ENCODE peak calls at places on chromosomes 3 and 15, in eight cellular contexts. G is fibroblast of pulmonary artery, W is cardiac fibroblast, K is cardiac muscle cell, A is pancreas, V is K562, Q is B cell, M is neural crest cell. Y is an unnamed sample.

GRCh38 chr3:71559021-71559420 is 24.5 kb downstream of the FOXP1 start:
- DNase-seq in G (no peak), Q (no peak), V (no peak), W (no peak), M (no peak), A (no peak), K (no peak), Y (no peak)

GRCh38 chr15:89845305-89845893 is 30.7 kb upstream of the ANPEP start:
- DNase-seq in A (no peak), V (no peak), G (peak; percentile 92), M (no peak), Q (no peak), W (peak; percentile 96), K (peak; percentile 89), Y (no peak)

GRCh38 chr15:63461230-63461629 is 43.2 kb upstream of the USP3 start:
- DNase-seq in W (no peak), G (peak; percentile 44), A (no peak), M (peak; percentile 36), V (no peak), Q (no peak), K (peak; percentile 31), Y (no peak)

GRCh38 chr3:154956815-154957214 is 123.3 kb upstream of the MME start:
- DNase-seq in W (peak; percentile 26), A (no peak), V (no peak), M (no peak), Q (no peak), G (no peak), K (no peak), Y (no peak)

GRCh38 chr3:33218072-33218445 is 551 bp downstream of the SUSD5 start:
- DNase-seq in W (peak; percentile 28), V (no peak), Q (no peak), M (peak; percentile 26), A (no peak), G (no peak), K (no peak), Y (no peak)

GRCh38 chr15:58438956-58439355 is 7.2 kb downstream of the LIPC start:
- DNase-seq in W (peak; percentile 73), M (peak; percentile 14), A (no peak), V (peak; percentile 51), Q (no peak), G (peak; percentile 72), K (peak; percentile 73), Y (no peak)

GRCh38 chr15:63530235-63530634 is 25.8 kb downstream of the USP3 start:
- DNase-seq in Q (no peak), V (no peak), A (no peak), K (no peak), W (no peak), M (no peak), G (no peak), Y (no peak)

GRCh38 chr15:74782596-74783071 is 754 bp downstream of the CSK start:
- DNase-seq in A (no peak), W (no peak), Q (no peak), K (no peak), G (no peak), M (no peak), V (no peak), Y (no peak)

GRCh38 chr3:27146786-27147185 is 222.4 kb downstream of the NEK10 start:
- DNase-seq in K (no peak), Q (no peak), M (no peak), W (no peak), A (no peak), V (no peak), G (no peak), Y (no peak)

GRCh38 chr3:194271459-194272035 is 79.6 kb downstream of the CPN2 start:
- DNase-seq in Q (no peak), A (no peak), M (no peak), W (peak; percentile 32), G (no peak), V (no peak), K (no peak), Y (no peak)

GRCh38 chr3:171165986-171166385 is 139.5 kb upstream of the SLC2A2 start:
- DNase-seq in A (no peak), W (no peak), G (no peak), Q (no peak), M (no peak), V (no peak), K (no peak), Y (no peak)

GRCh38 chr3:57007513-57008415 is 52.7 kb upstream of the SPATA12 start:
- DNase-seq in G (peak; percentile 88), Q (no peak), K (peak; percentile 92), A (no peak), W (peak; percentile 86), M (no peak), V (peak; percentile 47), Y (no peak)

GRCh38 chr15:48868018-48868417 is 9.9 kb upstream of the EID1 start:
- DNase-seq in V (no peak), K (no peak), Q (no peak), M (no peak), W (no peak), G (peak; percentile 29), A (no peak), Y (no peak)

GRCh38 chr3:86774082-86774691 is 216.8 kb downstream of the VGLL3 start:
- DNase-seq in M (no peak), Q (no peak), V (no peak), G (peak; percentile 73), W (peak; percentile 73), K (peak; percentile 65), A (no peak), Y (no peak)

GRCh38 chr15:91068966-91069365 is 31.1 kb upstream of the SV2B start:
- DNase-seq in M (no peak), W (no peak), Q (no peak), V (no peak), K (no peak), A (no peak), G (no peak), Y (no peak)

GRCh38 chr15:74275957-74276356 is 39.8 kb downstream of the CCDC33 start:
- DNase-seq in M (no peak), G (no peak), Q (no peak), K (no peak), A (no peak), W (no peak), V (peak; percentile 71), Y (no peak)

GRCh38 chr3:160009525-160009924 is 20.9 kb downstream of the IL12A start:
- DNase-seq in K (no peak), Q (no peak), G (no peak), W (no peak), V (no peak), M (no peak), A (no peak), Y (no peak)

GRCh38 chr3:6809349-6809748 is 51.6 kb upstream of the GRM7 start:
- DNase-seq in K (no peak), V (no peak), W (no peak), A (no peak), G (no peak), M (no peak), Q (no peak), Y (no peak)

GRCh38 chr3:94862703-94863102 is 799.8 kb downstream of the NSUN3 start:
- DNase-seq in V (no peak), W (peak; percentile 50), M (peak; percentile 9), K (peak; percentile 18), A (no peak), Q (no peak), G (peak; percentile 18), Y (no peak)
- TF ChIP-seq CTCF in V (no peak), W (peak; percentile 74), M (peak; percentile 70), K (peak; percentile 38), A (no peak), Q (no peak), G (peak; percentile 46), Y (peak; percentile 60)

GRCh38 chr15:46091860-46092450 is 457.1 kb downstream of the SQOR start:
- DNase-seq in V (peak; percentile 13), M (peak; percentile 51), G (peak; percentile 57), A (no peak), K (peak; percentile 29), W (peak; percentile 66), Q (no peak), Y (no peak)
- TF ChIP-seq CTCF in V (no peak), M (peak; percentile 76), G (peak; percentile 61), A (no peak), K (peak; percentile 48), W (peak; percentile 50), Q (peak; percentile 12), Y (peak; percentile 33)

DNA sequence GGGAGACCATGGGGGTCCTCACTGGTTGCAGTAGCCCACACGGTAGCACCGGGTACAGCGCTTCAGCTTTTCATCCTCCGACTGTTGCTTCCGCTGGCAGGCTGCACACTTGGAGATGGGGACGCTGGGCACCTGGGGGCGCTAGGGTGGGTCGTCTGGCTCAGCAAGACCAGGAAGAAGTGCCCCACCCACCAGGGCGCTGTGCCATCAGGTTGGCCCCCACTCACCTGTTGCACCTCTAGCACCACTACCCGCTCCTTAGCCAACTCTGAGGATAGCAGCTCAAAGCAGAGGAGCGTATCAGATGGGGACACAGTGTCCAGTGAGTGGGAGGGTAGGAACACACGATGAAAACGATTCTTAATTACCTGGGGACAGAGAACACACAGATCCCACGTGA is 7.7 kb upstream of the QARS1 start:
- DNase-seq in A (no peak), V (no peak), M (no peak), K (no peak), G (no peak), W (no peak), Q (no peak), Y (no peak)
- TF ChIP-seq CTCF in A (no peak), V (no peak), M (no peak), K (no peak), G (no peak), W (no peak), Q (no peak), Y (no peak)

DNA sequence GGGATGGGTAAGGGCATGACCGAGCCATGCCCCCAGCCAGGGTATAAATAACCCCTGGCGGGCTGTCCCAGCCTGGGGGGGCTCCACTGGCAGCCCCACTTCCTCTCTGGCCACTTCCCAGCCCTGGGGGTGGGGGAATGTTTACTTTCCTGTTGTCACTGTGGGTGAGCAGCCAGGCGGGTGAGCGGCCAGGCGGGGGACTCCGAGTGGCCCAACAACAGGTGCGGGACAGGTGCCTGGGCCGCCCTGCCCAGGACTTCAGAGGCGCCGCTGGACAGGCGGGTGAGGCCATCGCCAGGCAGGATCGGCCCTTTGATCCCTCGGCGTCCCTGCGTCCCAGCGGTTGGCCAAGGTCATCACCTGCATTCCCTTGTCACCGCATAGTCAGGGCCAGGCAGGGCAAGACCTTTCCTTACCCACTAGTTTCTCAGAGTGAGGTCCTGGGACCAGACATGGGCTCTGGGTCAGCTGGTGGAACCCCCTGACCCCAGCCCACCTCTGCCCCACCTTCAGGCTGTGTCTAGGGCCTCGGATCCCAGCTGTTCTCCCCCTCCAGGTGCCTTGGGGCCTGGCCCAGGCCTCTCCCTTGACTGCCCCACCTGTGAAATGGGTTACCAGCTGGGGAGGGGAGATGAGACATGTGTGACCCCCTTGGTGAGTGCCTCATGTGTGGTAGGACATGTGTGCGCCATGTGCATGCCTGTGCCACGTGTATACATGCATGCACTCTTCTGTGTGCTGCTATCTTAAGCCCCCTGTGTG is 16.6 kb downstream of the SEMA3F start:
- DNase-seq in V (no peak), K (no peak), Q (no peak), G (no peak), M (no peak), W (no peak), A (peak; percentile 86), Y (no peak)
- TF ChIP-seq CTCF in V (no peak), K (no peak), Q (no peak), G (no peak), M (no peak), W (no peak), A (no peak), Y (no peak)